ENCODE peak calls at places on chromosomes 3 and 15, in six cellular contexts. One of them, this sample, is unnamed. For H3K4me1, the result is how much of the 10 kb centered on the place peaks cover.

GRCh38 chr3:126399348-126399730 is 4.6 kb downstream of the CFAP100 start:
- DNase-seq in cardiac muscle cell: no peak
- DNase-seq in right cardiac atrium: no peak
- DNase-seq in psoas muscle: no peak
- DNase-seq in stomach: no peak
- DNase-seq in endodermal cell: no peak
- DNase-seq in this sample: no peak

GRCh38 chr3:53324011-53324544 is 23.3 kb downstream of the DCP1A start:
- DNase-seq in right cardiac atrium: no peak
- DNase-seq in endodermal cell: no peak
- DNase-seq in psoas muscle: peak
- DNase-seq in cardiac muscle cell: peak
- DNase-seq in stomach: no peak
- DNase-seq in this sample: peak

GRCh38 chr15:48680841-48681240 is 35.3 kb upstream of the FBN1 start:
- DNase-seq in endodermal cell: no peak
- DNase-seq in right cardiac atrium: no peak
- DNase-seq in stomach: no peak
- DNase-seq in cardiac muscle cell: no peak
- DNase-seq in psoas muscle: no peak
- DNase-seq in this sample: no peak

GRCh38 chr3:129665024-129665768 is 58.7 kb upstream of the PLXND1 start:
- DNase-seq in stomach: no peak
- DNase-seq in cardiac muscle cell: no peak
- DNase-seq in psoas muscle: no peak
- DNase-seq in right cardiac atrium: no peak
- DNase-seq in endodermal cell: no peak
- DNase-seq in this sample: no peak

GRCh38 chr3:73848173-73848751 is 223.5 kb upstream of the PDZRN3 start:
- DNase-seq in cardiac muscle cell: peak
- DNase-seq in right cardiac atrium: no peak
- DNase-seq in psoas muscle: no peak
- DNase-seq in stomach: no peak
- DNase-seq in endodermal cell: no peak
- DNase-seq in this sample: no peak

GRCh38 chr15:24955549-24955929 is 752 bp downstream of the SNRPN start:
- DNase-seq in endodermal cell: no peak
- DNase-seq in cardiac muscle cell: no peak
- DNase-seq in stomach: no peak
- DNase-seq in psoas muscle: peak
- DNase-seq in right cardiac atrium: peak
- DNase-seq in this sample: peak

GRCh38 chr3:195584543-195584870 is 767 bp upstream of the APOD start:
- DNase-seq in stomach: no peak
- DNase-seq in right cardiac atrium: no peak
- DNase-seq in cardiac muscle cell: no peak
- DNase-seq in psoas muscle: no peak
- DNase-seq in endodermal cell: no peak
- DNase-seq in this sample: no peak

GRCh38 chr3:9951962-9952805 is at the start of gene PRRT3:
- DNase-seq in psoas muscle: peak
- DNase-seq in cardiac muscle cell: peak
- DNase-seq in stomach: peak
- DNase-seq in right cardiac atrium: peak
- DNase-seq in endodermal cell: peak
- DNase-seq in this sample: no peak

GRCh38 chr3:128804017-128804816 is 75.2 kb upstream of the ACAD9 start:
- DNase-seq in endodermal cell: no peak
- DNase-seq in cardiac muscle cell: no peak
- DNase-seq in right cardiac atrium: no peak
- DNase-seq in psoas muscle: no peak
- DNase-seq in stomach: no peak
- DNase-seq in this sample: no peak

GRCh38 chr15:57680021-57680420 is 26.5 kb upstream of the POLR2M start:
- DNase-seq in psoas muscle: no peak
- DNase-seq in cardiac muscle cell: no peak
- DNase-seq in right cardiac atrium: no peak
- DNase-seq in stomach: no peak
- DNase-seq in endodermal cell: no peak
- DNase-seq in this sample: no peak

GRCh38 chr3:21163961-21164360 is 587.0 kb downstream of the ZNF385D start:
- DNase-seq in right cardiac atrium: no peak
- DNase-seq in cardiac muscle cell: no peak
- DNase-seq in psoas muscle: no peak
- DNase-seq in endodermal cell: no peak
- DNase-seq in stomach: no peak
- DNase-seq in this sample: no peak

GRCh38 chr3:106124818-106125217 is 256.0 kb upstream of the CBLB start:
- DNase-seq in stomach: no peak
- DNase-seq in cardiac muscle cell: no peak
- DNase-seq in endodermal cell: peak
- DNase-seq in right cardiac atrium: no peak
- DNase-seq in psoas muscle: no peak
- DNase-seq in this sample: no peak

GRCh38 chr3:58078610-58079009 is 70.4 kb downstream of the FLNB start:
- DNase-seq in psoas muscle: no peak
- DNase-seq in right cardiac atrium: no peak
- DNase-seq in stomach: no peak
- DNase-seq in cardiac muscle cell: no peak
- DNase-seq in endodermal cell: no peak
- DNase-seq in this sample: no peak

GRCh38 chr3:183490653-183491052 is 62.2 kb upstream of the MCF2L2 start:
- DNase-seq in endodermal cell: peak
- DNase-seq in right cardiac atrium: no peak
- DNase-seq in cardiac muscle cell: peak
- DNase-seq in psoas muscle: no peak
- DNase-seq in stomach: peak
- DNase-seq in this sample: no peak

GRCh38 chr3:183178833-183179549 is 16.5 kb upstream of the LAMP3 start:
- DNase-seq in right cardiac atrium: peak
- DNase-seq in stomach: peak
- DNase-seq in endodermal cell: peak
- DNase-seq in psoas muscle: peak
- DNase-seq in cardiac muscle cell: peak
- DNase-seq in this sample: peak

GRCh38 chr15:73751481-73751880 is 1.7 kb downstream of the INSYN1 start:
- DNase-seq in psoas muscle: no peak
- DNase-seq in right cardiac atrium: no peak
- DNase-seq in endodermal cell: no peak
- DNase-seq in stomach: no peak
- DNase-seq in cardiac muscle cell: no peak
- DNase-seq in this sample: no peak

GRCh38 chr15:77623008-77623877 is 9.5 kb downstream of the LINGO1 start:
- DNase-seq in endodermal cell: peak
- DNase-seq in stomach: no peak
- DNase-seq in right cardiac atrium: no peak
- DNase-seq in cardiac muscle cell: no peak
- DNase-seq in psoas muscle: no peak
- DNase-seq in this sample: no peak
- H3K4me1 ChIP-seq in endodermal cell: under half
- H3K4me1 ChIP-seq in stomach: under half
- H3K4me1 ChIP-seq in right cardiac atrium: under half
- H3K4me1 ChIP-seq in cardiac muscle cell: half or more
- H3K4me1 ChIP-seq in psoas muscle: under half
- H3K4me1 ChIP-seq in this sample: under half

GRCh38 chr3:42036483-42036823 is 54.7 kb upstream of the TRAK1 start:
- DNase-seq in cardiac muscle cell: peak
- DNase-seq in psoas muscle: no peak
- DNase-seq in endodermal cell: no peak
- DNase-seq in right cardiac atrium: no peak
- DNase-seq in stomach: no peak
- DNase-seq in this sample: no peak
- H3K4me1 ChIP-seq in cardiac muscle cell: under half
- H3K4me1 ChIP-seq in psoas muscle: half or more
- H3K4me1 ChIP-seq in endodermal cell: under half
- H3K4me1 ChIP-seq in right cardiac atrium: under half
- H3K4me1 ChIP-seq in stomach: under half
- H3K4me1 ChIP-seq in this sample: half or more

GRCh38 chr3:16849795-16850194 is 35.0 kb upstream of the PLCL2 start:
- DNase-seq in psoas muscle: no peak
- DNase-seq in stomach: no peak
- DNase-seq in cardiac muscle cell: no peak
- DNase-seq in endodermal cell: no peak
- DNase-seq in right cardiac atrium: no peak
- DNase-seq in this sample: no peak

GRCh38 chr3:16844771-16845170 is 40.0 kb upstream of the PLCL2 start:
- DNase-seq in psoas muscle: no peak
- DNase-seq in cardiac muscle cell: no peak
- DNase-seq in right cardiac atrium: no peak
- DNase-seq in endodermal cell: no peak
- DNase-seq in stomach: no peak
- DNase-seq in this sample: no peak

GRCh38 chr3:16846373-16847078 is 38.2 kb upstream of the PLCL2 start:
- DNase-seq in psoas muscle: no peak
- DNase-seq in cardiac muscle cell: no peak
- DNase-seq in stomach: no peak
- DNase-seq in right cardiac atrium: no peak
- DNase-seq in endodermal cell: no peak
- DNase-seq in this sample: no peak

GRCh38 chr3:16849240-16849639 is 35.5 kb upstream of the PLCL2 start:
- DNase-seq in psoas muscle: peak
- DNase-seq in stomach: peak
- DNase-seq in endodermal cell: peak
- DNase-seq in right cardiac atrium: peak
- DNase-seq in cardiac muscle cell: peak
- DNase-seq in this sample: peak

DNA sequence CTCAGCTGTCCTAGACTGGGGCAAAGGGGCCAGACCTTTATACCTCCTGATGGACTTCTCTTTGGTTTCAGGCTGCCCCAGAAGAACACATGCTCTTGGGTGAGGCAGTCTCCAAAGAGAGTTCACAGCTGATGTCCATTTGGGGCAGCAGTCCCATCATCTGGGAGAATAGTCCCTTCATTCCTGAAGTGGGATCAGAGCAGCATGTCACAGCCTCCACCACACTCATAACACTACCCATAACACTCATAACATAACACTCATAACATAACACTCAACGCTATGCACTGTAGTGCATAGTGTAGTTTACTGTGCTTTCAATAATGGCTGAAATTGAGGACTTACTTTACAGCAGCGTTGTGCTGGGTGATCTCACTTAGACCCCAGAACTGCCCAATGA is 36.7 kb upstream of the PLCL2 start:
- DNase-seq in stomach: no peak
- DNase-seq in right cardiac atrium: no peak
- DNase-seq in cardiac muscle cell: no peak
- DNase-seq in endodermal cell: no peak
- DNase-seq in psoas muscle: no peak
- DNase-seq in this sample: no peak
- H3K4me1 ChIP-seq in stomach: under half
- H3K4me1 ChIP-seq in right cardiac atrium: under half
- H3K4me1 ChIP-seq in cardiac muscle cell: under half
- H3K4me1 ChIP-seq in endodermal cell: under half
- H3K4me1 ChIP-seq in psoas muscle: half or more
- H3K4me1 ChIP-seq in this sample: under half

GRCh38 chr15:41780266-41780665 is 6.0 kb downstream of the MAPKBP1 start:
- DNase-seq in psoas muscle: no peak
- DNase-seq in right cardiac atrium: no peak
- DNase-seq in endodermal cell: no peak
- DNase-seq in stomach: no peak
- DNase-seq in cardiac muscle cell: no peak
- DNase-seq in this sample: no peak

GRCh38 chr15:41777421-41777973 is 3.2 kb downstream of the MAPKBP1 start:
- DNase-seq in right cardiac atrium: no peak
- DNase-seq in stomach: no peak
- DNase-seq in endodermal cell: no peak
- DNase-seq in psoas muscle: no peak
- DNase-seq in cardiac muscle cell: no peak
- DNase-seq in this sample: no peak

GRCh38 chr15:41780727-41781126 is 6.4 kb downstream of the MAPKBP1 start:
- DNase-seq in endodermal cell: no peak
- DNase-seq in stomach: no peak
- DNase-seq in psoas muscle: no peak
- DNase-seq in cardiac muscle cell: no peak
- DNase-seq in right cardiac atrium: no peak
- DNase-seq in this sample: no peak

GRCh38 chr15:41778503-41778902 is 4.2 kb downstream of the MAPKBP1 start:
- DNase-seq in endodermal cell: no peak
- DNase-seq in cardiac muscle cell: no peak
- DNase-seq in stomach: no peak
- DNase-seq in right cardiac atrium: no peak
- DNase-seq in psoas muscle: no peak
- DNase-seq in this sample: no peak

GRCh38 chr15:41779662-41780157 is 5.4 kb downstream of the MAPKBP1 start:
- DNase-seq in stomach: no peak
- DNase-seq in right cardiac atrium: no peak
- DNase-seq in endodermal cell: no peak
- DNase-seq in psoas muscle: no peak
- DNase-seq in cardiac muscle cell: peak
- DNase-seq in this sample: no peak
- H3K4me1 ChIP-seq in stomach: half or more
- H3K4me1 ChIP-seq in right cardiac atrium: under half
- H3K4me1 ChIP-seq in endodermal cell: under half
- H3K4me1 ChIP-seq in psoas muscle: under half
- H3K4me1 ChIP-seq in cardiac muscle cell: half or more
- H3K4me1 ChIP-seq in this sample: half or more

GRCh38 chr3:71492969-71493368 is 90.6 kb downstream of the FOXP1 start:
- DNase-seq in stomach: no peak
- DNase-seq in endodermal cell: no peak
- DNase-seq in cardiac muscle cell: no peak
- DNase-seq in right cardiac atrium: no peak
- DNase-seq in psoas muscle: no peak
- DNase-seq in this sample: no peak
- H3K4me1 ChIP-seq in stomach: under half
- H3K4me1 ChIP-seq in endodermal cell: under half
- H3K4me1 ChIP-seq in cardiac muscle cell: under half
- H3K4me1 ChIP-seq in right cardiac atrium: under half
- H3K4me1 ChIP-seq in psoas muscle: under half
- H3K4me1 ChIP-seq in this sample: under half

GRCh38 chr3:62950227-62950626 is 75.0 kb upstream of the CADPS start:
- DNase-seq in cardiac muscle cell: no peak
- DNase-seq in stomach: no peak
- DNase-seq in right cardiac atrium: no peak
- DNase-seq in psoas muscle: no peak
- DNase-seq in endodermal cell: peak
- DNase-seq in this sample: no peak
- H3K4me1 ChIP-seq in cardiac muscle cell: under half
- H3K4me1 ChIP-seq in stomach: under half
- H3K4me1 ChIP-seq in right cardiac atrium: under half
- H3K4me1 ChIP-seq in psoas muscle: under half
- H3K4me1 ChIP-seq in endodermal cell: under half
- H3K4me1 ChIP-seq in this sample: under half

GRCh38 chr3:64408770-64409169 is 183.5 kb upstream of the PRICKLE2 start:
- DNase-seq in cardiac muscle cell: no peak
- DNase-seq in endodermal cell: no peak
- DNase-seq in right cardiac atrium: no peak
- DNase-seq in psoas muscle: no peak
- DNase-seq in stomach: no peak
- DNase-seq in this sample: no peak
- H3K4me1 ChIP-seq in cardiac muscle cell: under half
- H3K4me1 ChIP-seq in endodermal cell: under half
- H3K4me1 ChIP-seq in right cardiac atrium: under half
- H3K4me1 ChIP-seq in psoas muscle: under half
- H3K4me1 ChIP-seq in stomach: under half
- H3K4me1 ChIP-seq in this sample: under half

This sample was measured in left ventricle myocardium inferior.